ENCODE peak calls at places on chromosomes 12 and 14, in ten cellular contexts. P is heart right ventricle, Y is PC-9, Z is GM12865, M is esophagus muscularis mucosa, T is cardiac fibroblast, X is fibroblast of villous mesenchyme, A is upper lobe of right lung, U is cardiac muscle cell, G is left ventricle myocardium inferior. D is an unnamed sample.
A peak's percentile ranks its signal among the peaks of the same experiment; 100 is the strongest.

GRCh38 chr12:109926488-109927210 is 26.6 kb downstream of the TCHP start:
- DNase-seq in P (no peak), Y (no peak), Z (no peak), M (no peak), T (no peak), X (no peak), A (no peak), U (no peak), G (no peak), D (no peak)

GRCh38 chr12:103140217-103140616 is 182.7 kb downstream of the ASCL1 start:
- DNase-seq in P (no peak), Y (no peak), Z (no peak), M (no peak), T (no peak), X (no peak), A (no peak), U (no peak), G (no peak), D (no peak)

GRCh38 chr14:61101803-61102548 is 120.9 kb downstream of the SLC38A6 start:
- DNase-seq in P (no peak), Y (peak; percentile 53), Z (peak; percentile 32), M (peak; percentile 68), T (peak; percentile 89), X (peak; percentile 75), A (no peak), U (peak; percentile 85), G (no peak), D (peak; percentile 75)

GRCh38 chr12:89245090-89245489 is 107.2 kb downstream of the DUSP6 start:
- DNase-seq in P (no peak), Y (no peak), Z (no peak), M (no peak), T (peak; percentile 47), X (peak; percentile 65), A (no peak), U (peak; percentile 58), G (no peak), D (peak; percentile 60)

GRCh38 chr12:105721051-105721825 is 390.7 kb downstream of the C12orf75 start:
- DNase-seq in P (no peak), Y (no peak), Z (peak; percentile 59), M (peak; percentile 87), T (no peak), X (no peak), A (no peak), U (no peak), G (no peak), D (no peak)

GRCh38 chr14:89899917-89900680 is 54.4 kb downstream of the EFCAB11 start:
- DNase-seq in P (no peak), Y (no peak), Z (peak; percentile 54), M (no peak), T (peak; percentile 51), X (peak; percentile 39), A (no peak), U (peak; percentile 50), G (no peak), D (peak; percentile 61)

GRCh38 chr14:61836184-61836583 is 74.0 kb downstream of the SNAPC1 start:
- DNase-seq in P (no peak), Y (no peak), Z (no peak), M (no peak), T (no peak), X (no peak), A (no peak), U (no peak), G (no peak), D (no peak)

GRCh38 chr14:71628433-71628832 is 303.8 kb upstream of the RGS6 start:
- DNase-seq in P (no peak), Y (no peak), Z (no peak), M (no peak), T (no peak), X (no peak), A (no peak), U (no peak), G (no peak), D (no peak)

GRCh38 chr12:65952737-65953209 is 128.5 kb downstream of the HMGA2 start:
- DNase-seq in P (no peak), Y (no peak), Z (no peak), M (no peak), T (peak; percentile 83), X (no peak), A (no peak), U (no peak), G (no peak), D (no peak)

GRCh38 chr12:61367281-61367785 is 892.9 kb upstream of the USP15 start:
- DNase-seq in P (no peak), Y (no peak), Z (no peak), M (no peak), T (no peak), X (no peak), A (no peak), U (no peak), G (no peak), D (no peak)

GRCh38 chr14:77140937-77141591 is 527 bp downstream of the ZDHHC22 start:
- DNase-seq in P (no peak), Y (no peak), Z (no peak), M (no peak), T (peak; percentile 35), X (peak; percentile 22), A (no peak), U (peak; percentile 40), G (no peak), D (peak; percentile 38)

GRCh38 chr12:553216-554000 is 93.7 kb downstream of the B4GALNT3 start:
- DNase-seq in P (no peak), Y (no peak), Z (peak; percentile 69), M (no peak), T (no peak), X (no peak), A (no peak), U (no peak), G (no peak), D (no peak)

GRCh38 chr12:13376627-13377373 is 180.3 kb downstream of the EMP1 start:
- DNase-seq in P (no peak), Y (peak; percentile 97), Z (no peak), M (peak; percentile 50), T (no peak), X (no peak), A (no peak), U (no peak), G (no peak), D (no peak)

GRCh38 chr12:56590237-56590830 is 39.8 kb downstream of the BAZ2A start:
- DNase-seq in P (no peak), Y (no peak), Z (peak; percentile 63), M (no peak), T (peak; percentile 37), X (no peak), A (no peak), U (peak; percentile 37), G (no peak), D (peak; percentile 64)
- TF ChIP-seq CTCF in P (peak; percentile 39), Y (peak; percentile 28), Z (peak; percentile 64), M (no peak), T (peak; percentile 51), X (peak; percentile 45), A (peak; percentile 8), U (peak; percentile 55), G (peak; percentile 41), D (peak; percentile 78)

GRCh38 chr12:14854586-14855163 is 11.3 kb upstream of the ART4 start:
- DNase-seq in P (no peak), Y (no peak), Z (peak; percentile 22), M (no peak), T (peak; percentile 62), X (peak; percentile 82), A (no peak), U (no peak), G (no peak), D (peak; percentile 53)
- H3K4me3 ChIP-seq in P (no peak overlapping the region), Y (no peak overlapping the region), Z (no peak overlapping the region), M (no peak overlapping the region), T (no peak overlapping the region), X (no peak overlapping the region), A (no peak overlapping the region), U (no peak overlapping the region), G (no peak overlapping the region), D (no peak overlapping the region)

GRCh38 chr12:43349863-43350262 is 202.1 kb downstream of the ADAMTS20 start:
- DNase-seq in P (no peak), Y (no peak), Z (no peak), M (no peak), T (peak; percentile 46), X (peak; percentile 18), A (no peak), U (peak; percentile 28), G (no peak), D (peak; percentile 61)
- TF ChIP-seq CTCF in P (peak; percentile 14), Y (peak; percentile 55), Z (no peak), M (no peak), T (no peak), X (peak; percentile 25), A (no peak), U (peak; percentile 27), G (no peak), D (peak; percentile 51)

GRCh38 chr14:103125098-103126070 is 2.1 kb downstream of the TNFAIP2 start:
- DNase-seq in P (no peak), Y (no peak), Z (no peak), M (no peak), T (no peak), X (no peak), A (no peak), U (no peak), G (peak; percentile 12), D (no peak)

GRCh38 chr14:103122578-103123127 is 608 bp upstream of the TNFAIP2 start:
- DNase-seq in P (no peak), Y (peak; percentile 73), Z (peak; percentile 26), M (no peak), T (no peak), X (no peak), A (no peak), U (peak; percentile 22), G (peak; percentile 48), D (no peak)

GRCh38 chr14:103123128-103123633 is at the start of gene TNFAIP2:
- DNase-seq in P (peak; percentile 81), Y (peak; percentile 74), Z (peak; percentile 39), M (no peak), T (peak; percentile 45), X (no peak), A (peak; percentile 85), U (peak; percentile 34), G (peak; percentile 79), D (no peak)

GRCh38 chr14:103124501-103125001 is 1.3 kb downstream of the TNFAIP2 start:
- DNase-seq in P (no peak), Y (no peak), Z (no peak), M (no peak), T (no peak), X (no peak), A (no peak), U (no peak), G (peak; percentile 14), D (no peak)

DNA sequence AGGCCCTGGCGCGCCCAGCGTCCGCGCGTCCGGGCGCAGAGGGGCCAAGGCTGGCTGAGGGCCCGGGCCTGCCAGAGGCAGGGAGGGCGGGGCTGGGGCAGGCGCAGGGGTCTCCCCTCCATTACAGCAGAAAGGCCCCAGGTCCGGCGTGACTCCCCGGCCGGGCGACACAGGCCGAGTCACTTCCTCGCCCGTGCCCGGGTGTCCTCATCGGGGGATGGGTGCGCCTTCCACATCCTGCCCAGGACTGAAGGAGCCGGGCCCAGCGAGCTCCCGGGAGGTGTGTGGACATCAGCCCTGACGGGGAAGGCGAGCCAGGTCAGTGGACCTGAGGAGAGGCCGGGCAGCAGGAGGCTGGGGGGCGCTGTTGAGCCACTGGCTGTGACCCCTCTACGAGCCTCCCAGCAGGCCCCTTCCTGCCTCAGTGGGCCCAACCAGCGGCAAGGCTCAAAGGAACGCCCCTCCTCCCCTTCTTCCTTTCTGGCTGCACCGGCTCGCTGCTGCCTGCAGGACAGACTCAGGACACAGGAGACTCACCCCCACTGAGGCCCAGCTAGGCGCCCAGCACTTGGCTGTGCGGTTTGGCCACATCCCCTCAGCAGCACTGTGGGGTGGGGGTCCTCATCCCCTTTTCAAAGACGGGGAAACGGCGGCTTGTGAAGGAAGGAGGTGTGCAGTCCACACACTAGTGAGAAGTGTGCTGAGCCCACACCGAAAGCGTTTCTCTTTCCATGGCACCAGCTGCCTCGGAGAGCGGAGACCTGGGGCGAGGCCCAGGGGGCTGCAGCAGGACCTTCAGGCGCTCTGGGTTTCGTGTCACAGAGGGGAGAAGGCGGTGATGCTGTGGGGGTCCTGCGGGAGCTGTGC is 606 bp downstream of the TNFAIP2 start:
- DNase-seq in P (peak; percentile 72), Y (peak; percentile 77), Z (no peak), M (no peak), T (peak; percentile 58), X (peak; percentile 58), A (no peak), U (peak; percentile 52), G (peak; percentile 68), D (peak; percentile 33)
- H3K4me3 ChIP-seq in P (peak overlapping the region; percentile 77), Y (peak overlapping the region; percentile 81), Z (peak overlapping the region; percentile 66), M (peak overlapping the region; percentile 65), T (peak overlapping the region; percentile 67), X (peak overlapping the region; percentile 54), A (peak overlapping the region; percentile 66), U (no peak overlapping the region), G (peak overlapping the region; percentile 96), D (peak overlapping the region; percentile 35)

D was measured in choroid plexus epithelial cell.